ENCODE peak calls at places on chromosomes 1 and 21, in nine cellular contexts. O is neuronal stem cell; X is lower lobe of right lung; A is IMR-90; S is SK-N-SH; U is PC-9; K is CD8-positive, alpha-beta memory T cell; J is lung; G is breast epithelium. L is an unnamed sample. For H3K4me1, the result is how much of the 10 kb centered on the place peaks cover.

GRCh38 chr1:51679435-51679834 is 62.5 kb downstream of the OSBPL9 start:
- DNase-seq in O (no peak), X (no peak), A (peak), S (no peak), U (peak), K (no peak), J (no peak), G (no peak), L (no peak)

GRCh38 chr1:197868751-197869501 is 33.5 kb upstream of the C1orf53 start:
- DNase-seq in O (peak), X (no peak), A (peak), S (peak), U (peak), K (peak), J (no peak), G (no peak), L (no peak)

GRCh38 chr21:44866780-44867179 is 6.7 kb downstream of the PTTG1IP start:
- DNase-seq in O (no peak), X (no peak), A (peak), S (no peak), U (no peak), K (no peak), J (no peak), G (no peak), L (no peak)

GRCh38 chr21:34498623-34499022 is 13.4 kb downstream of the KCNE1 start:
- DNase-seq in O (no peak), X (no peak), A (peak), S (no peak), U (no peak), K (no peak), J (no peak), G (peak), L (no peak)

GRCh38 chr1:45545019-45545493 is 5.6 kb upstream of the AKR1A1 start:
- DNase-seq in O (no peak), X (no peak), A (no peak), S (no peak), U (no peak), K (no peak), J (no peak), G (no peak), L (no peak)

GRCh38 chr1:180675586-180675985 is 43.8 kb downstream of the XPR1 start:
- DNase-seq in O (no peak), X (no peak), A (peak), S (no peak), U (no peak), K (no peak), J (no peak), G (no peak), L (no peak)

GRCh38 chr21:16116798-16117197 is 387.0 kb downstream of the USP25 start:
- DNase-seq in O (no peak), X (no peak), A (peak), S (no peak), U (no peak), K (no peak), J (no peak), G (no peak), L (no peak)

GRCh38 chr1:63780541-63780940 is 6.7 kb downstream of the ROR1 start:
- DNase-seq in O (no peak), X (no peak), A (no peak), S (no peak), U (no peak), K (no peak), J (no peak), G (no peak), L (no peak)

GRCh38 chr1:207240325-207241095 is 81.0 kb upstream of the CD55 start:
- DNase-seq in O (no peak), X (no peak), A (peak), S (no peak), U (peak), K (no peak), J (peak), G (peak), L (no peak)

GRCh38 chr1:232183266-232183800 is 446.6 kb downstream of the SIPA1L2 start:
- DNase-seq in O (no peak), X (no peak), A (no peak), S (no peak), U (no peak), K (no peak), J (no peak), G (no peak), L (no peak)

GRCh38 chr1:39063191-39063590 is 37.0 kb downstream of the NDUFS5 start:
- DNase-seq in O (no peak), X (peak), A (no peak), S (no peak), U (no peak), K (no peak), J (no peak), G (no peak), L (no peak)

GRCh38 chr1:29195875-29196274 is 14.2 kb upstream of the SRSF4 start:
- DNase-seq in O (no peak), X (no peak), A (no peak), S (no peak), U (no peak), K (no peak), J (no peak), G (peak), L (peak)

GRCh38 chr21:32921632-32922230 is 104.0 kb upstream of the OLIG2 start:
- DNase-seq in O (no peak), X (peak), A (peak), S (no peak), U (no peak), K (peak), J (no peak), G (no peak), L (no peak)

GRCh38 chr1:110328274-110328673 is 10.9 kb upstream of the RBM15 start:
- DNase-seq in O (no peak), X (no peak), A (peak), S (no peak), U (peak), K (no peak), J (no peak), G (no peak), L (no peak)

GRCh38 chr21:29656504-29657227 is 283.1 kb downstream of the GRIK1 start:
- DNase-seq in O (no peak), X (no peak), A (peak), S (no peak), U (peak), K (no peak), J (no peak), G (no peak), L (no peak)

GRCh38 chr1:106746448-106747085 is 309.9 kb upstream of the PRMT6 start:
- DNase-seq in O (peak), X (no peak), A (no peak), S (peak), U (no peak), K (no peak), J (no peak), G (no peak), L (no peak)

GRCh38 chr21:41883582-41883981 is 4.4 kb upstream of the PRDM15 start:
- DNase-seq in O (no peak), X (no peak), A (peak), S (no peak), U (no peak), K (no peak), J (no peak), G (no peak), L (no peak)

GRCh38 chr1:66705100-66705499 is 47.2 kb upstream of the DYNLT5 start:
- DNase-seq in O (no peak), X (no peak), A (no peak), S (no peak), U (no peak), K (no peak), J (no peak), G (no peak), L (no peak)

GRCh38 chr1:45522324-45523104 is 830 bp upstream of the PRDX1 start:
- DNase-seq in O (no peak), X (no peak), A (peak), S (no peak), U (peak), K (no peak), J (no peak), G (no peak), L (no peak)

GRCh38 chr1:28313710-28314510 is 14.9 kb upstream of the MED18 start:
- DNase-seq in O (no peak), X (peak), A (peak), S (no peak), U (peak), K (no peak), J (peak), G (peak), L (peak)

GRCh38 chr1:82034812-82035211 is 234.1 kb downstream of the ADGRL2 start:
- DNase-seq in O (no peak), X (no peak), A (no peak), S (no peak), U (no peak), K (no peak), J (no peak), G (no peak), L (no peak)

GRCh38 chr1:236149003-236149595 is 6.8 kb downstream of the GPR137B start:
- DNase-seq in O (no peak), X (no peak), A (no peak), S (no peak), U (no peak), K (no peak), J (no peak), G (no peak), L (no peak)

GRCh38 chr1:89523597-89524368 is 846 bp upstream of the LRRC8B start:
- DNase-seq in O (peak), X (peak), A (peak), S (peak), U (peak), K (peak), J (no peak), G (peak), L (peak)
- H3K27ac ChIP-seq in O (peak), X (peak), A (no peak), S (no peak), U (peak), K (peak), J (peak), G (peak), L (peak)

GRCh38 chr1:203638076-203638475 is 11.4 kb downstream of the ATP2B4 start:
- DNase-seq in O (no peak), X (no peak), A (no peak), S (no peak), U (no peak), K (no peak), J (no peak), G (peak), L (no peak)

GRCh38 chr1:203640117-203640516 is 13.5 kb downstream of the ATP2B4 start:
- DNase-seq in O (no peak), X (no peak), A (no peak), S (no peak), U (no peak), K (no peak), J (no peak), G (no peak), L (no peak)

GRCh38 chr1:203636306-203636705 is 9.7 kb downstream of the ATP2B4 start:
- DNase-seq in O (no peak), X (no peak), A (peak), S (no peak), U (no peak), K (no peak), J (no peak), G (no peak), L (no peak)

GRCh38 chr1:203640723-203641523 is 14.3 kb downstream of the ATP2B4 start:
- DNase-seq in O (no peak), X (no peak), A (no peak), S (peak), U (no peak), K (no peak), J (no peak), G (no peak), L (no peak)

DNA sequence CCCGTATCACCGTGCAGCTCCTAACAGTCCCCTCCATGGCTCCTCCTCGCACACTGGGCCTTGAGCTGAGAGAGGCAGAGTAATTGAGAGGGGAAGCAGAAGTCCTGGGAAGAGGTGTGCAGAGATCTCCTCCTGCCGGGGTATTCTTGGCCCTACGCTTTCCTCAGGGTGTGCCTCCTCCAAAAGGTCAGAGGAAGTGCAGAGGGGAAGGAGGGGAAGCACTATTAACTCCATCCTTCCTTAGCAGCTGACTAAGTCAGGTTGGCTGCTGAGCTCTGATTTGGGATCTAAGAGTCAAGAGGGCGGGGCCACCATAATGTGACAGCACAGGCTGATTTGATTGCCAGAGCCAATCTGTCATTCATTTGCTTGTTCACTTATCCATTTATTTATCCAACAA is 12.3 kb downstream of the ATP2B4 start:
- DNase-seq in O (no peak), X (no peak), A (no peak), S (no peak), U (no peak), K (no peak), J (peak), G (no peak), L (no peak)
- H3K4me1 ChIP-seq in O (under half), X (half or more), A (under half), S (under half), U (under half), K (under half), J (half or more), G (under half), L (under half)

DNA sequence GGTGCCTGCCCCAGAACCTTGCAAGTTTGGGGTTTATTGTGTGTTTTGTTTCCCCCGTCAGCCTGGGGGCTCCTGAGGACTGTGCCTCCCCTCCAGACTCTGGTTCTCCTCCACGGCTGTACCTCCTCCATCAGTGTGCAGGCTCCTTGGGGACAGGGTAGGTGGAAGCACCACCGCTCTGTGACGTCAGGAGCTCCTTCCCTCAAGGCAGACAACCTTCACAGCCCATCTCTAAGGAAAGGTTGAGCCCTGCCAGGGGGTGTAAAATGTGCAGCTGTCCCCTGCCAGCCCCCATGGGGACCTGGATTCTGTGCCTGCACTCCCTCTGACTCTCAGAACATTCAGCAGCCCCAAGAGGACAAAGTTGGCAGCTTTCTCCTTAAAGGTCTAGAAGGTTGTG is 465 bp upstream of the HSPB7 start:
- DNase-seq in O (no peak), X (no peak), A (no peak), S (no peak), U (no peak), K (no peak), J (no peak), G (no peak), L (no peak)
- H3K27ac ChIP-seq in O (no peak), X (peak), A (peak), S (no peak), U (no peak), K (no peak), J (peak), G (peak), L (peak)

GRCh38 chr1:167799747-167800146 is 78.0 kb downstream of the MPZL1 start:
- DNase-seq in O (no peak), X (no peak), A (no peak), S (no peak), U (no peak), K (no peak), J (no peak), G (no peak), L (no peak)

GRCh38 chr1:167798951-167799350 is 77.2 kb downstream of the MPZL1 start:
- DNase-seq in O (no peak), X (no peak), A (no peak), S (no peak), U (no peak), K (no peak), J (no peak), G (no peak), L (no peak)

GRCh38 chr1:167797005-167797404 is 75.2 kb downstream of the MPZL1 start:
- DNase-seq in O (no peak), X (peak), A (peak), S (no peak), U (peak), K (no peak), J (peak), G (peak), L (peak)

GRCh38 chr1:167794043-167794442 is 72.3 kb downstream of the MPZL1 start:
- DNase-seq in O (no peak), X (no peak), A (no peak), S (no peak), U (peak), K (no peak), J (no peak), G (no peak), L (no peak)

DNA sequence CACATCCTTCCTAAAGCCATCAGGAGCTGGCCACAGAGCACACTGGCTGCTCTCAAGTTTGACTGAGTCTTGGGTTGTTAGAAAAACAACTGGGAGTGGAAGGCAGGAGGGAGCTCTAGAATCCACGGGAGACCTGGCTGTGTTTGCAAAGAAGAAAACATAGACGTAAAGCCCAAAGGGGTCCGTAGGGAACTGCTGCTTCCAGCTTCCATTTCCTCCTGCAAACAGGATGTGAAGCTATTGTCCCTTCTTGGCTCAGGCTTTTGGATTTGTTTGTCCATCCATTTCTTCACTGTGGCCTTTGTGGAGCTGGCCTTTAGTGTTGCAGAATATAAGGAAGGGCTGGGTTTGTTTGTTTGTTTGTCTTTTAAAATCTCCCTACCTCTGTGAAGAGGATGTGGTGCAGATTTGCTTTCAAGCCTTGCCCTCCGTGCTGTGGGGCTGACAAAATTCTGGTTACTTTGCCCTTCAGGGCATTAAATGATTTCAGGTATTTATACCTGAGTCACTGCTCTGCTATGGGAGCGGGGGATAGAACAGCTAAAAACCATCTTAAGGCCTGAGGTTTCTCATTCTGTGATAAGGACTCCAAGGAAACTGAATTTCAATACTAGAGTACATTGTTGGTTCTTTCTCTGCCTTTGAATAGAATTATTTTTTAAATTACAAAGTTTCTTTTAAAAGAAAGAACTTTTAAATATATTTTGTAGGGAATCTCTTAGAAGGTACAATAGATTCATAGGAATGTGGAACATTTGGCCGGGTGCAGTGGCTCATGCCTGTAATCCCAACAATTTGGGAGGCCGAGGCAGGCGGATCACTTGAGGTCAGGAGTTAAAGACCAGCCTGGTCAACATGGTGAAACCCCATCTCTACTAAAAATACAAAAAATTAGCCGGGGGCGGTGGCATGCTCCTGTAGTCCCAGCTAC is 74.3 kb downstream of the MPZL1 start:
- DNase-seq in O (no peak), X (no peak), A (no peak), S (no peak), U (peak), K (no peak), J (no peak), G (no peak), L (peak)
- H3K4me1 ChIP-seq in O (under half), X (under half), A (under half), S (under half), U (half or more), K (under half), J (under half), G (under half), L (under half)

DNA sequence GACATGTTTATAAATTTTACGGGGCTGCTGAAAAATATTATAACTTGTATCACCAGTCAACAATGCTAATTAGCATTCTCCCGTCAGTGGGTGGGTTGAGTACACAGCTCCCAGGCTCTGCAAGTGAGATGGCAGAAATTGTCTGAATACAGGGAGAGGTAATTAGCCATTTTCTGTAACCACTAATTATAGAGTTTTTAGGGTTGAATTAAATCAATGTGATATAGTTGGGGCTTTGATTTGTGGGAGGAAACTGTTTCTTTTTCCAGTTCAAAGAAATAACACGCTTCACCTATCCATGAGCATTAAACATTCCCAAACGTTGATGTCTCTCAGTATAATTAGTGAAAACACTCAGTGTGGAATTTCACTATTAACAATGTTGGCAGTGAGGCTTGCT is 1.4 kb downstream of the VANGL1 start:
- DNase-seq in O (no peak), X (no peak), A (no peak), S (no peak), U (no peak), K (no peak), J (no peak), G (no peak), L (no peak)
- H3K27ac ChIP-seq in O (no peak), X (no peak), A (no peak), S (no peak), U (peak), K (no peak), J (no peak), G (no peak), L (no peak)

GRCh38 chr1:205243355-205244191 is 15.8 kb downstream of the TMCC2 start:
- DNase-seq in O (no peak), X (no peak), A (no peak), S (no peak), U (no peak), K (no peak), J (no peak), G (no peak), L (no peak)
- H3K4me1 ChIP-seq in O (under half), X (under half), A (under half), S (under half), U (under half), K (under half), J (under half), G (under half), L (half or more)

GRCh38 chr1:23423415-23424170 is 955 bp downstream of the TCEA3 start:
- DNase-seq in O (no peak), X (peak), A (no peak), S (peak), U (no peak), K (no peak), J (peak), G (no peak), L (peak)
- H3K27ac ChIP-seq in O (no peak), X (peak), A (no peak), S (no peak), U (no peak), K (no peak), J (peak), G (peak), L (peak)

DNA sequence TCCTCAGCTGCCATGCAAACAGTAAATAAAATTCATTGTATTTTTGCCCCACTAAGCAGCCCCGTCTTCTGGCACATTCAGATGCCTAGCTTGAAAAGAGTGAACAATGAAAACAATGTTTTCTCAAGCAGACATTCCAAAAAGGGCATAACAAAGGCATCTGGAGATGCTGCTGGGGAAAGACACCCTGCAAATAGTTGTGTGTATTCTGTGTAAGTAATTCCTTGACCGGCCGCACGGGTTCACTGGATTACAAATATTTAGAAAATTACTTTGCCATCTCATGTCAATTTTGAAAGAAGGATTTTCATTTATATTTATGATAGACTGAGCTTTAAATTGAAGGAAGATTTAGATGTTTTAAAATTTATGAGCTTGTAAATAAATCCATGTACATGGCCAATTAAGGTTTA is 142.2 kb downstream of the SLC45A1 start:
- DNase-seq in O (peak), X (no peak), A (no peak), S (no peak), U (no peak), K (no peak), J (no peak), G (no peak), L (no peak)
- H3K4me1 ChIP-seq in O (under half), X (half or more), A (under half), S (under half), U (under half), K (under half), J (under half), G (under half), L (half or more)

L was measured in gastrocnemius medialis.